ENCODE peak calls at places on chromosome 22, in four cellular contexts. P, O, U and T are unnamed samples. For H3K4me1 and H3K9me3, the result is how much of the 10 kb centered on the place peaks cover.

GRCh38 chr22:30492144-30492543 is 13.4 kb downstream of the SEC14L4 start:
- DNase-seq in P (no peak), O (no peak), U (no peak), T (no peak)

GRCh38 chr22:45207981-45208664 is 32.6 kb downstream of the KIAA0930 start:
- DNase-seq in O (peak), U (no peak), P (no peak), T (no peak)

GRCh38 chr22:43474161-43475101 is 62.6 kb downstream of the MPPED1 start:
- DNase-seq in P (no peak), O (no peak), U (no peak), T (no peak)

GRCh38 chr22:42969348-42969975 is 45.5 kb downstream of the PACSIN2 start:
- DNase-seq in O (no peak), P (no peak), U (no peak), T (no peak)

GRCh38 chr22:36775589-36775965 is 342 bp downstream of the IFT27 start:
- DNase-seq in U (no peak), P (no peak), O (peak), T (peak)

GRCh38 chr22:33823552-33823951 is 96.7 kb downstream of the LARGE1 start:
- DNase-seq in U (no peak), O (no peak), P (peak), T (no peak)

GRCh38 chr22:37735054-37735453 is 38.2 kb downstream of the TRIOBP start:
- DNase-seq in U (no peak), O (peak), P (peak), T (no peak)

GRCh38 chr22:44351037-44351436 is 38.3 kb upstream of the SHISAL1 start:
- DNase-seq in P (no peak), U (no peak), O (no peak), T (no peak)

GRCh38 chr22:25120761-25121212 is 78.9 kb upstream of the CRYBB3 start:
- DNase-seq in O (no peak), P (no peak), U (no peak), T (no peak)

GRCh38 chr22:24875862-24876506 is 70.0 kb downstream of the SGSM1 start:
- DNase-seq in P (no peak), O (no peak), U (no peak), T (peak)

GRCh38 chr22:32854351-32854804 is 52.9 kb downstream of the TIMP3 start:
- DNase-seq in O (no peak), P (no peak), U (no peak), T (no peak)

GRCh38 chr22:42511401-42511891 is 8.2 kb downstream of the RRP7A start:
- DNase-seq in O (no peak), P (no peak), U (no peak), T (no peak)

GRCh38 chr22:50722716-50723428 is 15.1 kb upstream of the ACR start:
- DNase-seq in O (no peak), U (no peak), P (no peak), T (no peak)

GRCh38 chr22:17269607-17270261 is 50.5 kb upstream of the ADA2 start:
- DNase-seq in U (no peak), P (no peak), O (no peak), T (no peak)

GRCh38 chr22:17269224-17269606 is 50.0 kb upstream of the ADA2 start:
- DNase-seq in O (no peak), P (no peak), U (no peak), T (no peak)

GRCh38 chr22:17267661-17268330 is 48.6 kb upstream of the ADA2 start:
- DNase-seq in U (no peak), O (no peak), P (no peak), T (no peak)

GRCh38 chr22:17266261-17266971 is 47.2 kb upstream of the ADA2 start:
- DNase-seq in P (no peak), U (no peak), O (peak), T (peak)

DNA sequence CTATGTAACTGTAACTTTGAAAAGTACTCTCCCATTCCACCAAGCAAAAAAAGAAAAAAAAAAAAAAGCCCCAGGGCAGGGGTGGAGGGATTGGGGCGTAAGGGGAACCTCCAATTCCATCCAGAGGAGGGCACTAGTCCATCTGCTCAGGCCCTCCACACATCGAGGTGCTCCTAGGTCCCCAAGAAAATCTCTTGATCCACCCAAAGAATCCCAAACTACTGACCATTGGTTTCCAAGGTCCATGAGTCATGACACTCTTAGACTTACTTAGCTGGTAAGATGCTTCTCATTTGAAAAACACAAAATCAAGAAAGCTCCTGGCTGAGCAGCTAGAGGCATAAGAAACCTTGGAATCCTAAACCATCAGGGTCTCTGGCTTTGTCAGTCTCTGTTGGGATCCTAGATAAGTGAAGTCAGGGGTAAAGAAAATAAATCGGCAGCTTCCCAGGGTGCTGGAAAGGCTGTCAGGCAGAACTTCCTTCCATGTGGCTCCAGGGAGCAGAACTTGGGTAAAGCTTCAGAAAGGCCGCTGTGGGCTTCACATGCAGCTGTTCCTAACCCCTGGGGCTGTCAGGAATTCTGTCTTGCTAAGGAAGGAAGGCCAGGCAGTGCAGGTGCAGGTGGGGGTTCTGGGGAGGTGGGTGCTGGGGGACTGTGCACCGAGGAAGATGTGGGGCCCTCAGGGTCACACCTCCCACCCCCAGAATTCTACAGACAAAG is 49.4 kb upstream of the ADA2 start:
- DNase-seq in O (no peak), U (no peak), P (no peak), T (no peak)
- H3K4me1 ChIP-seq in O (under half), U (under half), P (under half), T (under half)

DNA sequence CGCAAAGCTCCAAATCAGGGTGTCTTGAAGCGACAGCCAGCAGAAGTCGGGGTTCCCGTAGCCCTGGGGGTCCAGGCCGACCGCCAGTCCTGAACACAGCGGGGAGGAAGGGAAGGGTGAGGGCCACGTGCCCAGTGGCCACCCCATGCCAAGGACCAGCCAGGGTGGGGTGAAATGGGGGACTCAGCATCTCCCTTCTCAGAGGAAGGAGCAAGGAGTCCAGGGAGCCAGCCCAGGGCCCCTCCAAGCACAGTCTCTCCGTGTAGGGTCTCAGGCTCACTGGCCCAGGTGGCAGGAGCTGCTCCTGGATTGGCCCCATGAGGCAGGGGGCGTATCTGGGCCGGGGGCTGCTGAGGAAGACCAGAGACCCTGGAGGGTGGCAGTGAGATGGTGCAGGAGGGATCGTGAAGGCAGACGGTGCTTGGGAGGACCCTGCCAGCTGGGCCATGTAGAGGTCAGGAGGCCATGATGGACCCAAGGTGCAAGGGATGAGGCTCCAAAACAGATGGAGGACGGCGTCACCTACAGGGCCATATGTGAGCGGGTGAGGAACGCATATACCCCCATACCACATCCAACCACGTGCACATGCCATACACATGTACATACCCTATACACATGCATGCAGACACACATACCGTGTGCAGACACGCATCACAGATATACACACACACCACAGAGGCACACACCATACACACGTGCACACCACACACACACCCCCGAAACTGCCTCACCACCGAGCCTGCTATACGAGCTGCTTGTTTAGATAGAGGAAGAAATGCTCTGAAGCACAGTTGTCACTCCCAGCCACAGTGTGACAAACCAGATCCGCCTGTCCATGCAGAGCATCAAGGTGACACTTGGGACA is 34.4 kb downstream of the TRMU start:
- DNase-seq in P (no peak), U (no peak), O (no peak), T (no peak)
- H3K4me3 ChIP-seq in P (no peak), U (no peak), O (no peak), T (no peak)

GRCh38 chr22:23093090-23093788 is 22.9 kb downstream of the GNAZ start:
- DNase-seq in P (no peak), O (no peak), U (no peak), T (no peak)
- H3K9me3 ChIP-seq in P (under half), O (under half), U (under half), T (under half)

GRCh38 chr22:23691748-23692423 is 1.1 kb downstream of the RGL4 start:
- DNase-seq in U (no peak), O (no peak), P (no peak), T (no peak)

GRCh38 chr22:23695748-23696325 is 5.0 kb downstream of the RGL4 start:
- DNase-seq in O (no peak), U (no peak), P (no peak), T (no peak)

GRCh38 chr22:23692598-23693291 is 1.9 kb downstream of the RGL4 start:
- DNase-seq in U (no peak), P (no peak), O (no peak), T (no peak)

GRCh38 chr22:23695141-23695540 is 4.3 kb downstream of the RGL4 start:
- DNase-seq in U (no peak), O (no peak), P (no peak), T (no peak)

GRCh38 chr22:23693979-23694680 is 3.3 kb downstream of the RGL4 start:
- DNase-seq in U (no peak), O (no peak), P (no peak), T (no peak)
- H3K4me1 ChIP-seq in U (under half), O (under half), P (under half), T (under half)

DNA sequence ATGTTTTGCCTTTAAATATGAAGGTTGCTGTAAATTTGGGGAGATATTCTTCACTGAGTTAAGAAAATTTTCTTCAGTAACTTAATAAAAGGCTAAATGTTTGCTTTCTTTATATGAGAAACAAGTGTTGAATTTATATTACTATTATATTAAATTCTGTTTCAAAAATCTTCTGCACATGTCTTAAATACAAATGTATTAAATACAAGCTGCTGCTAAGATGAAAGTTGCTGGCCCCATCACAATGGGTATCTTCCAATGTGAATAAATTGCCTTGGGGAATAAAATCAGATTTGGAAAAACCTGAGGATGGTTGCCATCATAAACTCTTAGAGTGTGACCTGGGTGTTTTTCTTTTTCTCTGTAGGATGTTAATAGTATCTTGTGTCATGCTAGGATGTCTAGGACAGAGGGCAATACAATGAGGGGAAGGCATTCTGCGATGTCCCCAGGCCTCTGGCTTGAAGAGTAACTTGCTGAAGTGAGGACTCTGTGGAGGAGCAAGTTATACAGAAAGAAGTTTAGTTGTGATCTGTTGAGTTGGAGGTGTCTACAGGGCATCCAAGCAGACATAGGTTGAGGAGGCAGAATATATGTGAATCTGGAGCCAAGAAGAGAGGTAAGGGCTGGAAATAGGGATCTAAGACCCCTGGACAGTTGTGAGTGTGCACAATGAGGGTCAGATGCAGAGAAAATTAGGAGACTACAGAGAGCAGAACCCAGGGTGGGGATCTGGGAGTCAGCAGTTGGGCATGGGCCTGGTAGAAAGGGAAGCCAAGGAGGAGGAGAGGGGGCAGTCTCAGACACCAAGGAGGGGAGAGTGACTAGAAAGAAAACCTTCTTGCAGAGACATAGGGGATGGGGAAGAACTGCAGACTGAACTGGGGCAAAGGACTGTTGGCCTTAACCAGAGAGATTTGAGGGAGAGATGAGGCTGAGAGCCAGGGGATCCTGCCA is 4.8 kb downstream of the IGLL5 start:
- DNase-seq in P (no peak), U (no peak), O (no peak), T (no peak)
- H3K4me3 ChIP-seq in P (no peak), U (no peak), O (no peak), T (no peak)

GRCh38 chr22:48699531-48699930 is 1128.1 kb downstream of the BRD1 start:
- DNase-seq in O (no peak), U (no peak), P (no peak), T (no peak)

GRCh38 chr22:48702573-48703264 is 1125.0 kb downstream of the BRD1 start:
- DNase-seq in U (no peak), O (no peak), P (no peak), T (no peak)

GRCh38 chr22:48700180-48700565 is 1127.5 kb downstream of the BRD1 start:
- DNase-seq in O (no peak), U (no peak), P (no peak), T (no peak)

GRCh38 chr22:48701296-48702030 is 1126.2 kb downstream of the BRD1 start:
- DNase-seq in U (no peak), O (no peak), P (no peak), T (no peak)

DNA sequence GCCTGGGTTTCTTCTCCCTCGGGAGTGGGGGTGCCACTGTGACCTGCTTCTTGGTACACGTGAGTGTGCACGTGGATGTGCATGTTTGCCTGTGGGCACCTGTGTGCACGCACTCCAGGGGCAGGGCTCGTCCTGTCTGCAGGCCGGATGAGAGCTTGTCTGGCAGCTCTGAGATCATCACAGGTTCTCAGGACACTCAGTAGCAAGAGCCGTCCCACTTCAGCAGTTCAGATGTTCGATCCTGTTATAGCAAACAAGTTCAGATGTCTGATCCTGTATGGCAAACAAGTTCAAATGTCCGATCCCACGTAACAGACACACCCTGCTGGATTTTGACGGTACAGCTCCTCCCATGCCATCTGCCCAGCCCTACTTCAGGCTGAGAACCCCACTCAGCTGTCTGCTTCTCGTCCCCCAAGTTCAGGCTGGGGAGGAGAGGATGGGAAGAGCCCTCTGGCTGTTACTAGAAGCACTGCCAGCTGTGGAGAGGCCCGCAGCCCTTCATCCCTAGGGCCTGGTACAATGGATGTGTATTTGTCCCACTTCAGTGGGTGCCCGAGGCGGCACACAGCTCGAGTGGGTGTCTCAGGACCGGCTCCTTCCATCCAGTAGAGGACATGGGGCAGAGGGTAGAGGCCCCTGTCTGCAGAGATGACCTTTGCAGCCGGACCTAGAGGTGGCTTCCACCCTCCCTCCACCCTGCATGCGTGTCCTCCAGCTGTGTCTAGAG is 1126.9 kb downstream of the BRD1 start:
- DNase-seq in O (no peak), P (no peak), U (no peak), T (no peak)
- H3K9me3 ChIP-seq in O (under half), P (under half), U (under half), T (under half)

GRCh38 chr22:20940904-20941385 is 23.7 kb downstream of the CRKL start:
- DNase-seq in U (no peak), P (no peak), O (no peak), T (no peak)
- H3K4me1 ChIP-seq in U (under half), P (half or more), O (under half), T (half or more)

GRCh38 chr22:47089796-47090460 is 327.5 kb downstream of the TBC1D22A start:
- DNase-seq in O (no peak), P (no peak), U (no peak), T (no peak)
- H3K4me3 ChIP-seq in O (no peak), P (no peak), U (no peak), T (no peak)